ENCODE peak calls at places on chromosomes 4 and X, in nine cellular contexts. N is A549, K is ovary, C is GM12878, R is H1, U is transverse colon, T is HepG2, E is suprapubic skin, Q is stomach. Y is an unnamed sample.

GRCh38 chr4:21845663-21846062 is 102.9 kb downstream of the KCNIP4 start:
- DNase-seq in N (no peak), K (no peak), C (no peak), R (no peak), U (no peak), T (no peak), E (no peak), Q (no peak), Y (no peak)

GRCh38 chr4:53919605-53920004 is 144.8 kb downstream of the CHIC2 start:
- DNase-seq in N (no peak), K (no peak), C (no peak), R (no peak), U (no peak), T (no peak), E (no peak), Q (no peak), Y (no peak)

GRCh38 chrX:129769467-129770154 is 10.1 kb upstream of the SASH3 start:
- DNase-seq in N (no peak), K (no peak), C (peak; percentile 73), R (no peak), U (peak; percentile 53), T (no peak), E (no peak), Q (no peak), Y (no peak)

GRCh38 chr4:111628437-111628836 is 516.8 kb upstream of the FAM241A start:
- DNase-seq in N (no peak), K (no peak), C (no peak), R (no peak), U (no peak), T (no peak), E (no peak), Q (no peak), Y (no peak)

GRCh38 chr4:148081267-148081666 is 349.4 kb downstream of the ARHGAP10 start:
- DNase-seq in N (no peak), K (no peak), C (no peak), R (no peak), U (no peak), T (no peak), E (no peak), Q (no peak), Y (no peak)

GRCh38 chr4:71094201-71094600 is 100.8 kb downstream of the DCK start:
- DNase-seq in N (no peak), K (no peak), C (no peak), R (no peak), U (no peak), T (no peak), E (no peak), Q (no peak), Y (no peak)

GRCh38 chrX:110420771-110421498 is 62.3 kb downstream of the RTL9 start:
- DNase-seq in N (peak; percentile 47), K (no peak), C (no peak), R (no peak), U (no peak), T (no peak), E (no peak), Q (no peak), Y (no peak)

GRCh38 chrX:13570245-13570573 is 808 bp downstream of the EGFL6 start:
- DNase-seq in N (no peak), K (no peak), C (no peak), R (no peak), U (no peak), T (no peak), E (no peak), Q (no peak), Y (no peak)

GRCh38 chr4:174396599-174396998 is 112.9 kb downstream of the CEP44 start:
- DNase-seq in N (no peak), K (no peak), C (no peak), R (no peak), U (no peak), T (no peak), E (no peak), Q (no peak), Y (no peak)

GRCh38 chrX:123835661-123836371 is 24.0 kb upstream of the XIAP start:
- DNase-seq in N (peak; percentile 78), K (no peak), C (no peak), R (no peak), U (peak; percentile 26), T (no peak), E (no peak), Q (no peak), Y (no peak)

GRCh38 chr4:95068818-95069478 is 311.2 kb downstream of the BMPR1B start:
- DNase-seq in N (no peak), K (no peak), C (no peak), R (no peak), U (no peak), T (no peak), E (no peak), Q (no peak), Y (no peak)

GRCh38 chr4:100492129-100492528 is 25.7 kb downstream of the EMCN start:
- DNase-seq in N (no peak), K (no peak), C (no peak), R (no peak), U (no peak), T (no peak), E (no peak), Q (no peak), Y (no peak)

GRCh38 chr4:101958547-101958946 is 168.0 kb downstream of the BANK1 start:
- DNase-seq in N (no peak), K (no peak), C (no peak), R (no peak), U (no peak), T (no peak), E (no peak), Q (no peak), Y (no peak)

GRCh38 chr4:183140911-183141320 is 41.9 kb downstream of the WWC2 start:
- DNase-seq in N (no peak), K (no peak), C (no peak), R (no peak), U (no peak), T (no peak), E (no peak), Q (no peak), Y (no peak)

GRCh38 chr4:34371676-34372075 is 1872.6 kb downstream of the ARAP2 start:
- DNase-seq in N (no peak), K (no peak), C (no peak), R (no peak), U (no peak), T (no peak), E (no peak), Q (no peak), Y (no peak)

GRCh38 chrX:84047339-84047738 is 140.7 kb downstream of the RPS6KA6 start:
- DNase-seq in N (no peak), K (no peak), C (no peak), R (no peak), U (no peak), T (no peak), E (no peak), Q (no peak), Y (no peak)

GRCh38 chr4:120965938-120966337 is 43.4 kb upstream of the PRDM5 start:
- DNase-seq in N (no peak), K (no peak), C (no peak), R (no peak), U (no peak), T (no peak), E (no peak), Q (no peak), Y (no peak)

DNA sequence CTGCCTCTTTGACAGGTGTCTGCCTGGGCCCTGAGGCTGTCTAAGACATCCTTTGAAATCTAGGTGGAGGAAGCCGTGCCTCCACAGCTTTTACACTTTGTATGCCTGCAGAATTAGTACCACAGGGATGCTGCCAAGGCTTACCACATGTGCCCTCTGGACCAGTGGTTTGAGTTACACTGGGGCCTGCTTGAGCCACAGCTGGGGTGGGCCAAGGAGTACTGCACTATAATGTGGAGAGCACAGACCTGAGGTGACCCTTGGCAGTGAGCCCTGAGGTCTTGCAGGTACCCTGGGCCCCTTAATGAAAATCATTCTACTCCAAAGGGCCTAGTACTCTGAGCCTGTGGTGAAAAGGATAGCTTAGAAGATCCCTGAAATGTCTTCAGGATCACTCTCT is 27.2 kb upstream of the IRS4 start:
- DNase-seq in N (no peak), K (no peak), C (no peak), R (no peak), U (no peak), T (no peak), E (no peak), Q (no peak), Y (no peak)
- TF ChIP-seq CTCF in N (no peak), K (no peak), C (no peak), R (no peak), U (no peak), T (no peak), E (no peak), Q (no peak), Y (no peak)

DNA sequence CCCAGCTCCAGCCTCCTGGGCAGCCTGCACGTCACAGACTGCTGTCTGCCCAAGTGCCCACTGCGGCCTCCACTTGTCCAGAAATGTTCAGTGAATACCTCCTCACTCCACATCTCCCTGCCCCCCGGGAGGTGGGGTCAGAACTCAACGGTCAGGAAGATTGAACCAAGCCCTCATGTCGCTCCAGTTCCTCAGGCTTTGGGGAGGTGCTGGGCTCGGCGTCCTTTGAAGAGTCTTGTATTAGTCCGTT is 82.4 kb upstream of the LRPAP1 start:
- DNase-seq in N (no peak), K (no peak), C (no peak), R (no peak), U (no peak), T (no peak), E (peak; percentile 39), Q (no peak), Y (no peak)
- TF ChIP-seq EP300 in N (no peak), K (no peak), C (no peak), R (no peak), U (no peak), T (no peak), E (no peak), Q (no peak), Y (no peak)

GRCh38 chr4:142040043-142040442 is 403.7 kb downstream of the IL15 start:
- DNase-seq in N (peak; percentile 16), K (no peak), C (no peak), R (no peak), U (no peak), T (no peak), E (no peak), Q (no peak), Y (no peak)
- TF ChIP-seq CTCF in N (no peak), K (no peak), C (no peak), R (peak; percentile 48), U (no peak), T (no peak), E (no peak), Q (no peak), Y (no peak)

GRCh38 chr4:6381571-6382123 is 90.8 kb downstream of the PPP2R2C start:
- DNase-seq in N (no peak), K (no peak), C (no peak), R (no peak), U (no peak), T (no peak), E (no peak), Q (no peak), Y (no peak)

GRCh38 chr4:6378493-6379445 is 93.6 kb downstream of the PPP2R2C start:
- DNase-seq in N (no peak), K (no peak), C (no peak), R (no peak), U (no peak), T (no peak), E (no peak), Q (no peak), Y (no peak)

GRCh38 chr4:6377626-6378492 is 94.6 kb downstream of the PPP2R2C start:
- DNase-seq in N (no peak), K (no peak), C (no peak), R (no peak), U (no peak), T (no peak), E (no peak), Q (no peak), Y (no peak)

GRCh38 chr4:6380746-6381411 is 91.5 kb downstream of the PPP2R2C start:
- DNase-seq in N (no peak), K (no peak), C (no peak), R (no peak), U (no peak), T (no peak), E (no peak), Q (no peak), Y (peak; percentile 56)

GRCh38 chr4:6379787-6380745 is 92.3 kb downstream of the PPP2R2C start:
- DNase-seq in N (no peak), K (no peak), C (no peak), R (no peak), U (no peak), T (no peak), E (no peak), Q (no peak), Y (no peak)
- TF ChIP-seq EP300 in N (no peak), K (no peak), C (no peak), R (no peak), U (no peak), T (no peak), E (no peak), Q (no peak), Y (no peak)